ENCODE peak calls at places on chromosomes 5 and 9, in five cellular contexts. M, R, E, X and H are unnamed samples.

GRCh38 chr5:173472164-173472563 is 143.9 kb upstream of the STC2 start:
- DNase-seq in X (peak), E (peak), R (no peak), M (peak), H (peak)

GRCh38 chr9:23117621-23118020 is 671.0 kb downstream of the DMRTA1 start:
- DNase-seq in X (no peak), M (peak), E (no peak), R (no peak), H (no peak)

GRCh38 chr5:54993318-54993717 is 7.9 kb upstream of the ESM1 start:
- DNase-seq in E (no peak), R (no peak), X (no peak), M (peak), H (no peak)

GRCh38 chr5:53667621-53668020 is 107.2 kb downstream of the NDUFS4 start:
- DNase-seq in M (no peak), R (no peak), E (no peak), X (no peak), H (no peak)

GRCh38 chr9:90022474-90022873 is 417.7 kb downstream of the GADD45G start:
- DNase-seq in M (no peak), E (no peak), R (no peak), X (peak), H (no peak)

GRCh38 chr5:78756853-78757252 is 108.3 kb upstream of the LHFPL2 start:
- DNase-seq in X (no peak), M (no peak), E (no peak), R (no peak), H (no peak)

GRCh38 chr5:43063731-43064171 is 23.6 kb upstream of the ANXA2R start:
- DNase-seq in E (no peak), X (peak), M (no peak), R (no peak), H (no peak)

GRCh38 chr9:69577123-69577522 is 95.0 kb downstream of the APBA1 start:
- DNase-seq in E (no peak), X (no peak), M (no peak), R (no peak), H (no peak)

GRCh38 chr5:52579391-52579790 is 208.3 kb upstream of the ITGA1 start:
- DNase-seq in X (no peak), M (no peak), E (no peak), R (no peak), H (no peak)

GRCh38 chr9:104866186-104866585 is 61.8 kb downstream of the ABCA1 start:
- DNase-seq in M (peak), X (no peak), R (no peak), E (no peak), H (no peak)

GRCh38 chr9:2686884-2687283 is 30.4 kb upstream of the KCNV2 start:
- DNase-seq in M (no peak), E (no peak), X (no peak), R (no peak), H (no peak)

GRCh38 chr5:179215576-179215975 is 129.7 kb downstream of the ADAMTS2 start:
- DNase-seq in E (no peak), R (no peak), X (no peak), M (no peak), H (no peak)

GRCh38 chr9:133935328-133936040 is 56.6 kb downstream of the VAV2 start:
- DNase-seq in X (no peak), M (peak), E (peak), R (peak), H (peak)

GRCh38 chr9:99389087-99390033 is 167.3 kb downstream of the SEC61B start:
- DNase-seq in X (no peak), R (no peak), E (no peak), M (no peak), H (no peak)

GRCh38 chr9:125460883-125461475 is 199.4 kb downstream of the GAPVD1 start:
- DNase-seq in R (no peak), M (peak), X (peak), E (no peak), H (no peak)

GRCh38 chr9:124329996-124330714 is 72.4 kb downstream of the NEK6 start:
- DNase-seq in M (no peak), R (no peak), X (no peak), E (no peak), H (no peak)

GRCh38 chr5:122849746-122850145 is 4.3 kb downstream of the SNX24 start:
- DNase-seq in E (no peak), X (no peak), M (peak), R (no peak), H (no peak)

GRCh38 chr9:133779081-133779480 is 40.9 kb upstream of the SARDH start:
- DNase-seq in E (no peak), X (no peak), R (no peak), M (no peak), H (no peak)

GRCh38 chr5:172896465-172896864 is 62.4 kb downstream of the ERGIC1 start:
- DNase-seq in E (no peak), X (no peak), M (peak), R (no peak), H (no peak)

GRCh38 chr5:99911971-99912370 is 623.2 kb upstream of the FAM174A start:
- DNase-seq in R (no peak), E (no peak), M (no peak), X (no peak), H (no peak)

GRCh38 chr5:76953551-76954382 is 922 bp downstream of the CRHBP start:
- DNase-seq in M (no peak), R (peak), E (no peak), X (peak), H (no peak)

GRCh38 chr9:110599468-110599867 is 19.9 kb upstream of the SVEP1 start:
- DNase-seq in M (peak), X (no peak), R (no peak), E (no peak), H (no peak)

GRCh38 chr9:4292781-4293180 is 7.1 kb downstream of the GLIS3 start:
- DNase-seq in R (no peak), E (no peak), X (peak), M (peak), H (no peak)

GRCh38 chr5:32713396-32714381 is 2.6 kb downstream of the NPR3 start:
- DNase-seq in E (peak), X (no peak), M (peak), R (peak), H (no peak)

GRCh38 chr5:1317921-1318565 is 23.2 kb upstream of the TERT start:
- DNase-seq in E (peak), X (no peak), M (no peak), R (no peak), H (no peak)

GRCh38 chr9:29691758-29692407 is 2118.6 kb upstream of the C9orf72 start:
- DNase-seq in E (peak), M (no peak), R (peak), X (peak), H (peak)

GRCh38 chr5:482021-482420 is 39.0 kb downstream of the EXOC3 start:
- DNase-seq in R (no peak), E (no peak), M (no peak), X (no peak), H (no peak)

GRCh38 chr5:17374973-17375844 is 122.8 kb upstream of the TAF11L2 start:
- DNase-seq in R (peak), M (no peak), E (peak), X (peak), H (no peak)

GRCh38 chr9:89532944-89533343 is 35.0 kb upstream of the SEMA4D start:
- DNase-seq in M (no peak), X (no peak), R (no peak), E (no peak), H (no peak)

GRCh38 chr5:167785896-167786295 is 505.5 kb upstream of the WWC1 start:
- DNase-seq in R (no peak), X (no peak), E (no peak), M (peak), H (no peak)

GRCh38 chr9:27125030-27125429 is 16.0 kb downstream of the TEK start:
- DNase-seq in X (peak), R (no peak), M (peak), E (peak), H (peak)

GRCh38 chr5:120463991-120464626 is at the start of gene PRR16:
- DNase-seq in E (peak), M (peak), X (peak), R (peak), H (no peak)

GRCh38 chr9:91741529-91741928 is 208.5 kb downstream of the ROR2 start:
- DNase-seq in R (no peak), X (no peak), E (no peak), M (peak), H (no peak)

GRCh38 chr9:104872959-104873850 is 54.8 kb downstream of the ABCA1 start:
- DNase-seq in X (peak), R (peak), M (peak), E (peak), H (no peak)

GRCh38 chr9:85185486-85186217 is 516.1 kb downstream of the NTRK2 start:
- DNase-seq in M (no peak), E (no peak), X (no peak), R (no peak), H (no peak)

GRCh38 chr5:66144799-66145390 is 795 bp downstream of the SREK1 start:
- DNase-seq in R (no peak), E (peak), M (peak), X (no peak), H (peak)

GRCh38 chr9:121201045-121201737 is 478 bp downstream of the RAB14 start:
- DNase-seq in E (no peak), R (no peak), M (no peak), X (no peak), H (no peak)

GRCh38 chr9:4887556-4887955 is 94.8 kb downstream of the RCL1 start:
- DNase-seq in R (no peak), M (peak), X (no peak), E (no peak), H (peak)

GRCh38 chr9:36034911-36035490 is 1.7 kb upstream of the RECK start:
- DNase-seq in X (no peak), R (no peak), M (no peak), E (no peak), H (no peak)

GRCh38 chr5:32277782-32278181 is 35.0 kb downstream of the MTMR12 start:
- DNase-seq in M (no peak), E (no peak), R (no peak), X (no peak), H (no peak)

DNA sequence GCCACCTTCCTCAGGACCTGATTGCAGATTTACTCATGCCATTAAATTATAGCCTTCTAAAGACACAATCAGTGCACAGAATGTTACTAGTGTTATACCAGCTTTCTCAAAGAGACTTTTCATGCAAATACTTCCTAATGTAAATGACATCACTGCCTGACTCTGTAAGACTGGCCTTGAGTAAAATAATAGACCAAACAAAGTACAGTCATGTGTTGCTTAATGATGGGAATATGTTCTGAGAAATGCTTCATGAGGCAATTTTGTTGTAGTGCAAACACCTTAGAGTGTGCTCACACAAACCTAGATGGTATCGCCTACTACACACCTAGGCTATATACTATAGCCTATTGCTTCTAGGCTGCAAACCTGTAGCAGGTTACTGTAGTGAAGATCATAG is 17.0 kb upstream of the C1QTNF3 start:
- DNase-seq in X (no peak), E (no peak), R (no peak), M (no peak), H (no peak)
- H3K4me3 ChIP-seq in X (no peak), E (no peak), R (no peak), M (no peak), H (no peak)

DNA sequence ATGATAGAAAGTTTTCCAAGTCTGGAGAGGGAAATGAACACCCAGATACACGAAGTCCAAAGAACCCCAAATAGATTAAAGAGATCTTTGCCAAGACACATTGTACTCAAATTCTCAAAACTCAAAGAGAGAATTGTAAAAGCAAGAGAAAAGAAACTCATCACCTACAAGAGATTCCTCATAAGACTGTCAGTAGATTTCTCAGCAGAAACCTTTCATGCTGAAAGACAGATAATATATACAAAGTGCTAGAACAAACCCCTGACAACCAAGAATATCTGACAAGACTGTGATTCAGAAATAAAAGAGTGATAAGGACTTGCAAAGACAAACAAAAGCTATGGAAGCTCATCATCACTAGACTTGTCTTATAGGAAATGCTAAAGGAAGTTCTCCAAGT is 326.7 kb upstream of the ZNF608 start:
- DNase-seq in X (no peak), E (no peak), M (no peak), R (no peak), H (no peak)
- TF ChIP-seq CTCF in X (no peak), E (no peak), M (no peak), R (no peak), H (no peak)

DNA sequence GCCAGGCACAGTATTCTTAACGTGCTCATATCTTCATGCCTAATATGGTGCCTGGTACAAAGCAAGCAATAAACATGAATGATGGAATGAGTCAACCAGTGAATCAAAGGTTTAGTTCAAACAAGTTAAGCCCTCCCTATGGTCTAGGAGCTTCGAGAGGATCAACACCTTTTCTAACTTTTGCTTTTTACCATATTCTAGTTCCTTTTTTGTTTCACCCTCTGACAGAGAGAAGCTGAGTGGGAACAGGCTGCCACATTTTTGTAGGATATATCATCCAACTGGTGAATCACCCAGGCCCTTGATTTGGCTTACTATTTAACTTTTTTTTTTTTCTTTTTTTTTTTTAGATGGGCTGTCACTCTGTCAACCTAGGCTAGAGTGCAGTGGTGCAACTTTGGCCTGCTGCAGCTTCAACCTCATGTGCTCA is 39.3 kb upstream of the TNC start:
- DNase-seq in M (peak), R (no peak), X (peak), E (no peak), H (no peak)
- H3K4me3 ChIP-seq in M (no peak), R (no peak), X (no peak), E (no peak), H (no peak)

GRCh38 chr9:98192503-98193335 is at the start of gene CORO2A:
- DNase-seq in E (peak), M (peak), X (peak), R (peak), H (no peak)
- TF ChIP-seq CTCF in E (peak), M (peak), X (peak), R (peak), H (peak)